ENCODE peak calls at places on chromosomes 3 and 15, in ten cellular contexts. L is stimulated activated naive CD8-positive, alpha-beta T cell treated with anti-CD3 and anti-CD28 coated beads, Interleukin-15, Interleukin-2, amounts not matched to agents 100 U/mL and 50 U/mL, for 24 hours; P is A673; K is cardiac fibroblast; U is stimulated activated CD4-positive, alpha-beta T cell treated with anti-CD3 and anti-CD28 coated beads, Interleukin-2, amount 100 ng/mL, for 48 hours; E is activated T-helper 1 cell treated with anti-CD3 and anti-CD28 coated beads, Interleukin-12 subunit alpha, Interleukin-12 subunit beta, Interleukin-2, Interleukin-4 antibody, amounts not matched to agents 30 ng/mL and 10 ng/mL and 1 ng/mL, durations not matched to agents 14 hours and 24 hours and 36 hours; A is NCI-H748 treated with DMSO at 0.1 percent for 48 hours; X is GM19239; Y is heart right ventricle; R is Peyer's patch. C is an unnamed sample.

GRCh38 chr3:123587399-123587798 is 2.5 kb upstream of the HACD2 start:
- DNase-seq in E (no peak), U (no peak), K (no peak), X (no peak), A (no peak), L (no peak), R (no peak), P (no peak), Y (no peak), C (no peak)

GRCh38 chr15:31606942-31607497 is 280.4 kb downstream of the KLF13 start:
- DNase-seq in P (no peak), X (no peak), K (no peak), A (no peak), U (no peak), R (no peak), Y (no peak), E (no peak), L (no peak), C (peak)

GRCh38 chr15:48084759-48085420 is 35.9 kb upstream of the SLC24A5 start:
- DNase-seq in L (no peak), K (peak), A (peak), X (peak), U (no peak), P (peak), R (no peak), Y (no peak), E (no peak), C (peak)

GRCh38 chr3:53705024-53705750 is 141.0 kb downstream of the CHDH start:
- DNase-seq in P (no peak), U (no peak), K (no peak), R (no peak), E (no peak), X (no peak), A (no peak), Y (no peak), L (no peak), C (no peak)

GRCh38 chr15:90816401-90817116 is 51.8 kb upstream of the FURIN start:
- DNase-seq in Y (no peak), P (no peak), E (no peak), K (no peak), L (no peak), A (no peak), R (no peak), U (no peak), X (no peak), C (no peak)

GRCh38 chr3:125148836-125149235 is 63.7 kb downstream of the SLC12A8 start:
- DNase-seq in A (no peak), P (no peak), K (peak), U (no peak), E (no peak), Y (peak), X (no peak), L (no peak), R (no peak), C (no peak)

GRCh38 chr3:171172070-171172469 is 145.6 kb upstream of the SLC2A2 start:
- DNase-seq in L (peak), E (no peak), R (no peak), P (peak), K (no peak), X (no peak), U (peak), A (no peak), Y (no peak), C (peak)

GRCh38 chr15:29849716-29850115 is 27.4 kb upstream of the TJP1 start:
- DNase-seq in U (no peak), A (no peak), Y (no peak), L (no peak), X (no peak), E (no peak), K (no peak), P (no peak), R (no peak), C (no peak)

GRCh38 chr3:161208931-161209330 is 12.2 kb upstream of the NMD3 start:
- DNase-seq in K (no peak), U (no peak), X (no peak), P (no peak), A (no peak), Y (no peak), E (no peak), R (no peak), L (no peak), C (peak)

C was measured in SK-MEL-5.